ENCODE peak calls at places on chromosomes 6 and 20, in six cellular contexts. D is thyroid gland, V is fibroblast of lung, J is tibial artery, R is GM12878, E is OCI-LY7. P is an unnamed sample.

GRCh38 chr6:151436814-151437213 is 15.1 kb downstream of the RMND1 start:
- DNase-seq in D (no peak), V (peak; percentile 37), J (no peak), R (no peak), E (no peak), P (no peak)

GRCh38 chr6:66993272-66993671 is 1286.2 kb upstream of the EYS start:
- DNase-seq in D (no peak), V (peak; percentile 37), J (no peak), R (no peak), E (no peak), P (no peak)

GRCh38 chr6:134908906-134909516 is 40.9 kb downstream of the ALDH8A1 start:
- DNase-seq in D (peak; percentile 19), V (peak; percentile 98), J (peak; percentile 80), R (no peak), E (no peak), P (peak; percentile 81)

GRCh38 chr6:162123797-162124196 is 603.8 kb downstream of the PRKN start:
- DNase-seq in D (no peak), V (peak; percentile 48), J (no peak), R (no peak), E (peak; percentile 6), P (no peak)

GRCh38 chr20:48791666-48792071 is 36.1 kb downstream of the PREX1 start:
- DNase-seq in D (peak; percentile 73), V (peak; percentile 76), J (peak; percentile 76), R (no peak), E (no peak), P (no peak)

GRCh38 chr6:136969433-136969832 is 47.3 kb downstream of the SLC35D3 start:
- DNase-seq in D (no peak), V (no peak), J (no peak), R (no peak), E (no peak), P (no peak)

GRCh38 chr20:50837532-50838321 is 42.9 kb downstream of the BCAS4 start:
- DNase-seq in D (no peak), V (peak; percentile 87), J (peak; percentile 85), R (no peak), E (peak; percentile 86), P (no peak)

GRCh38 chr20:33202451-33202850 is 14.7 kb upstream of the BPIFA3 start:
- DNase-seq in D (no peak), V (no peak), J (no peak), R (no peak), E (no peak), P (no peak)

GRCh38 chr20:31559704-31560093 is 45.4 kb upstream of the ID1 start:
- DNase-seq in D (no peak), V (no peak), J (no peak), R (no peak), E (no peak), P (no peak)
- H3K27ac ChIP-seq in D (peak overlapping the region; percentile 82), V (peak overlapping the region; percentile 97), J (peak overlapping the region; percentile 75), R (no peak overlapping the region), E (no peak overlapping the region), P (peak overlapping the region; percentile 83)

DNA sequence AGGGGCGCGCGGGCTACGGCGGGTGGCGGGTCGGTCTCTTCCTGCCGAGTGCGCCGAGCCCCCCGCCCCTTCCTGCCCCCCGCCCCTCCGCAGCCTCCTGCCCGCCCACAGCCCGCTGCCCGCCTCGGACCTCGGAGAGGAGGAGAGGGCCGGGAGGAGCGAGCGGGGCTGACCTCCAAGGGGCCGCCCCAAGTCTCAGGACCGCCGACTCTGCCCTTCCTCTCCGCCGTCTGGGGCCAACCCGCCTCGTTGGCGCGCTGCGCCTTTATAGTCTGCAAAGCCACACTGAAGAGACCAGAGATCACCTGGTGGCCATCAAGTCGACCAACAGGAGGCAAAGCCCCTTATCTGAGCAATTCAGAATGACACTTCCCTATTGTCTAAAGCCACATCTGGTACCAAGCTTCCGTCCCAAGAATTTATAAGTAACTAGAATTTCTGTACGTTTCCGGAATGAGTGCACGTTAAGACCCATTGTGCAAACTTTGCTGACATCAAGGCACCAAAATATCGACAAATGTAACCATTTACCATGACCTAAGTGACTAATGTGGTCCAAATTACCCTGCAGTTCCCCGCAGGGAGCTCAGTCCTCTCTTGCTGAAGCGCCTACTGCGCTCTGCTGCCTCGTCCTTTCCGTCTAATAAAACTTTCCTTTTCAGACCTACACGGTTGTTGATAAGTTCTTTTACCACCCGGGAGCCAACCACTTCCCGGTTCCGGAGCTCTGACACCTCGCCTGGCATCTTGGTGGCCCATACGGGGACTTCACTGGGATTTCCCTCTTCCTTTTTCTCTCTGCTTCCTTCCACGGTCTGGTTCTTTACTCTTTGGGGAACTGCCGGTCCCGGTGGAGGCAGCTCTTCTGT is at the start of gene CPXM1:
- DNase-seq in D (peak; percentile 41), V (no peak), J (no peak), R (no peak), E (no peak), P (peak; percentile 72)
- H3K4me3 ChIP-seq in D (peak within 1 kb of the TSS; percentile 9), V (peak within 1 kb of the TSS; percentile 49), J (no peak within 1 kb of the TSS), R (no peak within 1 kb of the TSS), E (no peak within 1 kb of the TSS), P (peak within 1 kb of the TSS; percentile 67)

DNA sequence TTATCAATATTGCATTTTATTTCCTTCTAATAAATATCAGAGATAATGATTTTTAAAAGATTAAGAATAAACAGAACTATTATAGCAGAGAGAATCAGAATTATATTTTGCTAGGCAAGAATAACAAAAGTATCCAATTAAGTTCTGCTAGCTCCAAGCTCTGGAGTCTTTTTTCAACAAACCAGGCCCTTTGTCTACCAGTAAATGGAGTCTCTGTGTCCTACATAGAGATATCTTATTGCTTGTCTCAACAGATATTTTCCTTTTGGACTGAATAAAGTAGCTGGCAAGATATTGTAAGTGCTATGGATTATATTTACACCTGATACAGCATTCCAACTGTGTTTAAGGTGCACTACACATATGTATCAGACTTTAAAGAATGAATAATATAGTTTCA is 107.1 kb downstream of the DST start:
- DNase-seq in D (no peak), V (no peak), J (no peak), R (no peak), E (no peak), P (no peak)
- H3K27ac ChIP-seq in D (no peak overlapping the region), V (no peak overlapping the region), J (no peak overlapping the region), R (no peak overlapping the region), E (no peak overlapping the region), P (no peak overlapping the region)

GRCh38 chr20:64179805-64180204 is 15.6 kb downstream of the MYT1 start:
- DNase-seq in D (no peak), V (no peak), J (no peak), R (no peak), E (no peak), P (no peak)
- H3K4me3 ChIP-seq in D (no peak overlapping the region), V (no peak overlapping the region), J (no peak overlapping the region), R (no peak overlapping the region), E (no peak overlapping the region), P (no peak overlapping the region)

DNA sequence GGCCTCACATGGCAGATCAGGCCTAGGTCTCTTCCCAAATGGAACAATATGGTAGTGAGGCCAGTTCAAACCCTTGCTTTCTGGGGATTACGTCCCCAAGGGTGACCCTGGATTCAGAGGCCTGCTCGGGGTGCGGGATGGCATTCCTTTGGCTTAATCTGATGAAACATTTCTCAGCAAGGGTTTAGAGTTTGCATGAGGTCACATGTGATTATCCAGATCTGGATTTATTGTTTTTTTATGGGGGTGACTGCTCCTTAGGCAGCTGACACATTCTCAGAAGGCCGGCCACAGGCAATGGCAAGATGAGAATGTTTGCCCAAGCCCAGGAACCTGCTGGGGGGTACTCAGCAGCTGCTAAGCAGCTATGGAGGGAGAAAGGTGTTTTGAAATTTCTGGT is 37.7 kb upstream of the FUCA2 start:
- DNase-seq in D (no peak), V (no peak), J (no peak), R (no peak), E (no peak), P (no peak)
- H3K27ac ChIP-seq in D (no peak overlapping the region), V (no peak overlapping the region), J (no peak overlapping the region), R (no peak overlapping the region), E (no peak overlapping the region), P (no peak overlapping the region)

P was measured in coronary artery.